ENCODE peak calls at places on chromosomes 1 and 21, in four cellular contexts. F is fibroblast of lung, G is A549, I is IMR-90. H is an unnamed sample.

GRCh38 chr1:94669213-94669612 is 127.7 kb upstream of the F3 start:
- DNase-seq in I (peak), F (peak), G (no peak), H (no peak)

GRCh38 chr21:42581676-42582371 is 68.2 kb downstream of the SLC37A1 start:
- DNase-seq in G (no peak), F (no peak), I (no peak), H (no peak)

GRCh38 chr21:16912075-16912474 is 600.8 kb upstream of the CXADR start:
- DNase-seq in F (peak), G (no peak), I (peak), H (no peak)

GRCh38 chr1:43453442-43454269 is at the start of gene HYI:
- DNase-seq in G (peak), I (peak), F (peak), H (no peak)

GRCh38 chr21:28769683-28770082 is 223.0 kb downstream of the LTN1 start:
- DNase-seq in F (no peak), I (no peak), G (no peak), H (no peak)

GRCh38 chr1:156821801-156822200 is 5.2 kb upstream of the SH2D2A start:
- DNase-seq in F (peak), G (no peak), I (peak), H (no peak)

GRCh38 chr1:241269116-241269515 is 87.9 kb downstream of the RGS7 start:
- DNase-seq in F (no peak), G (peak), I (no peak), H (no peak)

GRCh38 chr1:119251751-119252150 is 111.3 kb upstream of the WARS2 start:
- DNase-seq in F (no peak), G (no peak), I (no peak), H (no peak)

GRCh38 chr1:93437976-93438605 is 9.8 kb upstream of the FNBP1L start:
- DNase-seq in F (peak), G (peak), I (peak), H (peak)

GRCh38 chr1:241821363-241821762 is 26.6 kb upstream of the EXO1 start:
- DNase-seq in G (no peak), I (peak), F (peak), H (no peak)

GRCh38 chr1:156385534-156386031 is 16.6 kb downstream of the RHBG start:
- DNase-seq in G (peak), F (peak), I (peak), H (peak)

GRCh38 chr1:187936667-187937066 is 1107.9 kb downstream of the PLA2G4A start:
- DNase-seq in I (no peak), G (no peak), F (no peak), H (no peak)

GRCh38 chr1:30700528-30701265 is 22.7 kb downstream of the MATN1 start:
- DNase-seq in I (peak), G (no peak), F (peak), H (no peak)

GRCh38 chr1:183989078-183989577 is 48.4 kb downstream of the COLGALT2 start:
- DNase-seq in I (peak), F (peak), G (no peak), H (no peak)

GRCh38 chr1:81050390-81050789 is 750.3 kb upstream of the ADGRL2 start:
- DNase-seq in G (no peak), F (no peak), I (no peak), H (no peak)

GRCh38 chr1:41463516-41463915 is 21.0 kb downstream of the EDN2 start:
- DNase-seq in F (no peak), I (no peak), G (no peak), H (no peak)

GRCh38 chr21:15820857-15821256 is 91.1 kb downstream of the USP25 start:
- DNase-seq in I (peak), G (no peak), F (peak), H (no peak)

GRCh38 chr1:47797555-47797954 is 199.6 kb downstream of the TRABD2B start:
- DNase-seq in G (no peak), F (no peak), I (no peak), H (no peak)

GRCh38 chr1:29426701-29427279 is 190.5 kb downstream of the PTPRU start:
- DNase-seq in G (no peak), I (no peak), F (no peak), H (no peak)

GRCh38 chr21:41631564-41632461 is 123.9 kb upstream of the TMPRSS2 start:
- DNase-seq in F (peak), G (peak), I (no peak), H (no peak)

GRCh38 chr1:188723332-188724020 is 1754.2 kb downstream of the BRINP3 start:
- DNase-seq in G (no peak), F (peak), I (no peak), H (no peak)

GRCh38 chr1:115714572-115715141 is 53.9 kb downstream of the CASQ2 start:
- DNase-seq in F (no peak), G (no peak), I (no peak), H (no peak)

GRCh38 chr1:213020016-213020415 is 4.3 kb upstream of the ANGEL2 start:
- DNase-seq in I (no peak), G (no peak), F (no peak), H (no peak)

GRCh38 chr21:43829161-43829560 is 35.9 kb upstream of the AGPAT3 start:
- DNase-seq in F (no peak), I (no peak), G (no peak), H (no peak)

GRCh38 chr1:204104331-204105222 is 31.7 kb downstream of the SOX13 start:
- DNase-seq in F (peak), G (peak), I (no peak), H (peak)

GRCh38 chr1:196078691-196079090 is 529.5 kb downstream of the KCNT2 start:
- DNase-seq in G (peak), F (peak), I (peak), H (no peak)

GRCh38 chr1:179781962-179782361 is 38.9 kb downstream of the FAM163A start:
- DNase-seq in F (no peak), G (no peak), I (peak), H (no peak)

GRCh38 chr1:155133799-155134281 is 1.8 kb upstream of the SLC50A1 start:
- DNase-seq in F (no peak), G (no peak), I (no peak), H (no peak)

DNA sequence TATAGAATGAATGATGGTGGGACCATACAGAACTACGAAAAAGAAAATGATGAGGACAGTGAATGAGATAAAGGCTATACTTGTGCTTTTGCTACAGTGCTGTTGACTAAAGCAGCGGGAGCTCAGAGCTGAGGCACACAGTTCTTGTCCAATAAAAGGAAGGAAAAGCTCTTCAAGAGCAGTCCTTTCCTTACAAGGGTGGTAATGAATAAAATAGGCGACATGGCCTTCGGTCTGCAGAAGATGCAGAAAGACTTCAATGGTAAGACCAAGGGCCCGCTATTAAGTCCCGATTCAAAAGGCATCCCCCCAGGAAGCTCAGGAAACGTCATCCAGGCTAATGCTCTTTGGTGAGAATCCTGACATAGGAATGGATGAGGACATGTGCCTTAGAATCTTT is 44.4 kb downstream of the GNG12 start:
- DNase-seq in G (no peak), I (no peak), F (no peak), H (no peak)
- H3K27ac ChIP-seq in G (no peak), I (no peak), F (no peak), H (no peak)

DNA sequence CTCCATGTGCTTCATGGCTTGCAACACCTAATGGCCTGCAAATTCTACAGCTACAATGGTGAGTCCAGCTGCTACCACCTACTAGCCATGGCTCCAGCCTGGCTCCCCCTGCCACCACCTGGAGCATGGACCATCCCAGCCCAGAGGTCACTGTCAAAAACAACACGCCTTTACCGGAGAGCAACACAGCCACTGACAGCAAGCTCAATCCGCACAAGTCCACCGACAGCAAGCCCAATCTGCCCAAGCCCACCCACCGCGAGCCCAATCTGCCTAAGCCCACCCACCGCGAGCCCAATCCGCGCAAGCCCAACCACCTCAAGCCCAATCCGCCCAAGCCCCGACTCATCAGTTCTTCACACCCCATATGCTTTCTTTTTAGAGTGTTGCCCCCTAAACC is 128.2 kb downstream of the KIF26B start:
- DNase-seq in F (no peak), I (no peak), G (no peak), H (no peak)
- H3K4me3 ChIP-seq in F (no peak), I (no peak), G (no peak), H (no peak)

GRCh38 chr1:3772715-3773571 is at the start of gene SMIM1:
- DNase-seq in F (no peak), G (no peak), I (no peak), H (no peak)

GRCh38 chr1:3775248-3775497 is 2.6 kb downstream of the SMIM1 start:
- DNase-seq in F (no peak), G (no peak), I (no peak), H (no peak)

GRCh38 chr1:3772027-3772714 is 378 bp upstream of the SMIM1 start:
- DNase-seq in F (peak), I (peak), G (peak), H (peak)

GRCh38 chr1:3774503-3775247 is 2.1 kb downstream of the SMIM1 start:
- DNase-seq in F (peak), I (no peak), G (no peak), H (no peak)

DNA sequence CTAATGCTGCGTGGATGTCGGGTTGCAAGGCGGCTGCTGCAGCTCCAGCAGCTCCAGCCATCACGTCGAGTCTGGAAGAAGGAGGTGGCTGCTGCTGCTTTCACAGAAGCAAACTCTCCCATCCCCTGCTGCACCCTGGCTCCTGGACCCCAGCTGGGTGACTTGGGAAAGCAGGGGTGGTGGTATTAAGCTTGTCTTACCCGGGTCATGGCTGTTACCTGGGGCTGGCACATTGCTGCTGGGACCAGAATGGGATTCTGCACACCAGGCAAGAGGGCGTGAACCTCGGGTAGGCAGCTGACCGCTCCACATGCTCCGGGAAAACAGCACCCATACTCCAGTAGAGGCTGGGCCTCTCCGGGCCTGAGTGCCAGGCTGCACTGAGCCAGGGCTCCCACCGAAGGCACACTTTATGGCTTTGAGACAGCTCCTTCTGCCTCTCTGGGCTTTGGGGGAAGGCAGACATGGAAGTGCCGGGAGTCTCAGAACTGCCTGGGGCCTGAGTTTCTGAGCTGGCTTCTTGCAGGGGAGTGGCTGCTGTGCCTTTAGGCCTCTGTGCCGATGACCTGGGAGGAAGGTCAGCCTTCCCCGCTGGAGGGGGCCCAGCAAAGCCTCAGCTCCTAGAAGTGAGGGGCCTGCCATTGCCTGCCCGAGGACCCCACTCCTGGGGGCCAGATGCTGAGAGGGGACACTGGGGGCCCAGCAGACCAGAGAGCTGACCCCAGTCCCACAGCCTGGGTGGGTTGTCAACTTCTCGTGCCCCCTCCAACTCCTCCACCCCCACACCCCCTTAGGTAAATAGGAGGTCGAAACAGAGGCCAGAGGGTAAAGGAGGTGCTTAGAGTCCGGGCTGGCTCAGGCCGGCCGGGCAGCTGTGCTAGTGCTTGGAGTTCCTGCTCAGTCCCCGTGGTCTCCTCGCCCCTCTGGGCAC is 1.3 kb downstream of the SMIM1 start:
- DNase-seq in F (no peak), I (no peak), G (no peak), H (no peak)
- H3K4me2 ChIP-seq in F (no peak), I (no peak), G (peak), H (peak)

GRCh38 chr21:39040494-39041110 is 142.6 kb downstream of the PSMG1 start:
- DNase-seq in G (no peak), F (no peak), I (no peak), H (no peak)
- H3K27ac ChIP-seq in G (no peak), F (no peak), I (no peak), H (no peak)